ENCODE peak calls at places on chromosome 14, in eight cellular contexts. One of them, this sample, is unnamed.
A peak's percentile ranks its signal among the peaks of the same experiment; 100 is the strongest.

GRCh38 chr14:72513994-72514659 is 379.8 kb downstream of the DPF3 start:
- DNase-seq in neural progenitor cell: peak; percentile 64
- DNase-seq in HepG2: peak; percentile 7
- DNase-seq in astrocyte: peak; percentile 36
- DNase-seq in WERI-Rb-1: peak; percentile 11
- DNase-seq in fibroblast of the aortic adventitia: peak; percentile 76
- DNase-seq in heart left ventricle: no peak
- DNase-seq in lower leg skin: no peak
- DNase-seq in this sample: no peak

GRCh38 chr14:101227611-101228594 is 324.4 kb upstream of the RTL1 start:
- DNase-seq in astrocyte: no peak
- DNase-seq in lower leg skin: no peak
- DNase-seq in fibroblast of the aortic adventitia: no peak
- DNase-seq in WERI-Rb-1: no peak
- DNase-seq in neural progenitor cell: no peak
- DNase-seq in heart left ventricle: no peak
- DNase-seq in HepG2: no peak
- DNase-seq in this sample: no peak

GRCh38 chr14:59727073-59727661 is 143.4 kb downstream of the RTN1 start:
- DNase-seq in HepG2: no peak
- DNase-seq in neural progenitor cell: no peak
- DNase-seq in lower leg skin: no peak
- DNase-seq in fibroblast of the aortic adventitia: no peak
- DNase-seq in heart left ventricle: peak; percentile 55
- DNase-seq in astrocyte: no peak
- DNase-seq in WERI-Rb-1: peak; percentile 48
- DNase-seq in this sample: no peak

GRCh38 chr14:97866664-97867063 is 1069.5 kb downstream of the VRK1 start:
- DNase-seq in lower leg skin: no peak
- DNase-seq in HepG2: no peak
- DNase-seq in astrocyte: no peak
- DNase-seq in WERI-Rb-1: no peak
- DNase-seq in neural progenitor cell: no peak
- DNase-seq in fibroblast of the aortic adventitia: no peak
- DNase-seq in heart left ventricle: no peak
- DNase-seq in this sample: no peak

GRCh38 chr14:51996148-51996746 is 6.9 kb downstream of the RTRAF start:
- DNase-seq in heart left ventricle: no peak
- DNase-seq in neural progenitor cell: peak; percentile 32
- DNase-seq in HepG2: no peak
- DNase-seq in lower leg skin: no peak
- DNase-seq in fibroblast of the aortic adventitia: peak; percentile 85
- DNase-seq in WERI-Rb-1: no peak
- DNase-seq in astrocyte: peak; percentile 7
- DNase-seq in this sample: no peak

GRCh38 chr14:62599616-62600385 is 445.5 kb downstream of the KCNH5 start:
- DNase-seq in lower leg skin: no peak
- DNase-seq in WERI-Rb-1: no peak
- DNase-seq in fibroblast of the aortic adventitia: no peak
- DNase-seq in HepG2: no peak
- DNase-seq in neural progenitor cell: no peak
- DNase-seq in astrocyte: no peak
- DNase-seq in heart left ventricle: no peak
- DNase-seq in this sample: no peak

GRCh38 chr14:34632451-34632850 is 2.5 kb upstream of the SNX6 start:
- DNase-seq in HepG2: no peak
- DNase-seq in astrocyte: no peak
- DNase-seq in fibroblast of the aortic adventitia: no peak
- DNase-seq in neural progenitor cell: no peak
- DNase-seq in WERI-Rb-1: no peak
- DNase-seq in heart left ventricle: no peak
- DNase-seq in lower leg skin: no peak
- DNase-seq in this sample: no peak

GRCh38 chr14:104751539-104752337 is 1.2 kb upstream of the SIVA1 start:
- DNase-seq in fibroblast of the aortic adventitia: no peak
- DNase-seq in heart left ventricle: peak; percentile 73
- DNase-seq in WERI-Rb-1: no peak
- DNase-seq in neural progenitor cell: no peak
- DNase-seq in astrocyte: no peak
- DNase-seq in HepG2: no peak
- DNase-seq in lower leg skin: no peak
- DNase-seq in this sample: peak; percentile 35

GRCh38 chr14:64768401-64769095 is 64.3 kb downstream of the PLEKHG3 start:
- DNase-seq in astrocyte: no peak
- DNase-seq in fibroblast of the aortic adventitia: no peak
- DNase-seq in lower leg skin: no peak
- DNase-seq in WERI-Rb-1: no peak
- DNase-seq in heart left ventricle: no peak
- DNase-seq in HepG2: no peak
- DNase-seq in neural progenitor cell: peak; percentile 20
- DNase-seq in this sample: no peak
- H3K4me3 ChIP-seq in astrocyte: no peak overlapping the region
- H3K4me3 ChIP-seq in fibroblast of the aortic adventitia: no peak overlapping the region
- H3K4me3 ChIP-seq in lower leg skin: no peak overlapping the region
- H3K4me3 ChIP-seq in WERI-Rb-1: no peak overlapping the region
- H3K4me3 ChIP-seq in heart left ventricle: no peak overlapping the region
- H3K4me3 ChIP-seq in HepG2: no peak overlapping the region
- H3K4me3 ChIP-seq in neural progenitor cell: no peak overlapping the region
- H3K4me3 ChIP-seq in this sample: no peak overlapping the region

DNA sequence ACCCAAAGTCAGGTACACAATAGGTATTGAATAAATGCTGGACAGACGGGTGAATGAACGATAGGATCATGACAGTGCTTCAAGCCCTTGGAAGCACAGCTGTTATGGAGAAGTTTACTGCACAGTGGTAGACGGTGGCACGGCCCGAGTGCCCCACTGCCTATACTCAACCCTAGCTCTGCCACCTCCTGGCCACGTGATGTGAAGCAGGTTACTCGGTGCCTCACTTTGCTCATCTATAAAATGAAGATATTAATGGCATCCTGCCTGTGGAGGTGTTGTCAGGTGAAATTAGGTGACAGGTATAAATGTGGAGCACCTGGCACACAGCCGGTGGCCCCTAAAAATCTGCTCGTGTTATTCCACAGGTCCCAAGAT is 5.8 kb downstream of the ASB2 start:
- DNase-seq in WERI-Rb-1: peak; percentile 17
- DNase-seq in HepG2: peak; percentile 52
- DNase-seq in neural progenitor cell: peak; percentile 32
- DNase-seq in fibroblast of the aortic adventitia: no peak
- DNase-seq in lower leg skin: no peak
- DNase-seq in astrocyte: no peak
- DNase-seq in heart left ventricle: no peak
- DNase-seq in this sample: no peak
- TF ChIP-seq CTCF in WERI-Rb-1: peak; percentile 36
- TF ChIP-seq CTCF in HepG2: peak; percentile 88
- TF ChIP-seq CTCF in neural progenitor cell: peak; percentile 45
- TF ChIP-seq CTCF in fibroblast of the aortic adventitia: peak; percentile 6
- TF ChIP-seq CTCF in lower leg skin: no peak
- TF ChIP-seq CTCF in astrocyte: peak; percentile 16
- TF ChIP-seq CTCF in heart left ventricle: no peak
- TF ChIP-seq CTCF in this sample: peak; percentile 31

DNA sequence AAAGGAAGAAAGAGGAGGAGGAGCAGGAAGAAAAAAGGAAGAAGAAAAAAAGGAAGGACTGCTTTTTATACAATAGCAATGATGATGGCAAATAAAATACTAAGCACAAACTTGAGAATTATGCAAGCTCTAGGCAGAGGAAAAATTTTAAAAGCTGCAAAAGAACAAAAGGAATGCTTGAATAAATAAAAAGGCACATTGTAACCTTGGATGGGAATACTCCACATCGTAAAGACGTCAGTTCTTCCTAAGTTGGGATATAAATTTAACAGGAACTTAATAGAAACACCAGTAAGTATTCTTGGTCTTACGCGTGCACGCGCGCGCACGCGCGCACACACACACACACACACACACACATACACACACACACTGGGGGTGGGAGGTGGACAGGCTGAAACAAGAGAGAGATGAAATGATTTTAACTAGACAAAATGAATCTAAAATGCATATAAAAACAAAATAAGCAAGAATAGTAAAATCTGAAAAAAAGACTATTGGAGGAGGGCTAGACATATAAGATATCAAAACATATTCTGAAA is 43.0 kb downstream of the SERPINA3 start:
- DNase-seq in neural progenitor cell: no peak
- DNase-seq in heart left ventricle: no peak
- DNase-seq in HepG2: no peak
- DNase-seq in fibroblast of the aortic adventitia: no peak
- DNase-seq in lower leg skin: no peak
- DNase-seq in astrocyte: no peak
- DNase-seq in WERI-Rb-1: no peak
- DNase-seq in this sample: no peak
- H3K4me3 ChIP-seq in neural progenitor cell: no peak overlapping the region
- H3K4me3 ChIP-seq in heart left ventricle: no peak overlapping the region
- H3K4me3 ChIP-seq in HepG2: no peak overlapping the region
- H3K4me3 ChIP-seq in fibroblast of the aortic adventitia: no peak overlapping the region
- H3K4me3 ChIP-seq in lower leg skin: no peak overlapping the region
- H3K4me3 ChIP-seq in astrocyte: no peak overlapping the region
- H3K4me3 ChIP-seq in WERI-Rb-1: no peak overlapping the region
- H3K4me3 ChIP-seq in this sample: no peak overlapping the region

GRCh38 chr14:67137744-67138371 is 51.4 kb upstream of the GARIN2 start:
- DNase-seq in HepG2: no peak
- DNase-seq in lower leg skin: no peak
- DNase-seq in neural progenitor cell: no peak
- DNase-seq in fibroblast of the aortic adventitia: peak; percentile 33
- DNase-seq in astrocyte: peak; percentile 12
- DNase-seq in heart left ventricle: no peak
- DNase-seq in WERI-Rb-1: no peak
- DNase-seq in this sample: no peak
- TF ChIP-seq CTCF in HepG2: peak; percentile 36
- TF ChIP-seq CTCF in lower leg skin: no peak
- TF ChIP-seq CTCF in neural progenitor cell: peak; percentile 56
- TF ChIP-seq CTCF in fibroblast of the aortic adventitia: peak; percentile 61
- TF ChIP-seq CTCF in astrocyte: peak; percentile 36
- TF ChIP-seq CTCF in heart left ventricle: peak; percentile 12
- TF ChIP-seq CTCF in WERI-Rb-1: no peak
- TF ChIP-seq CTCF in this sample: peak; percentile 37